ENCODE peak calls at places on chromosomes 4 and X, in five cellular contexts. One of them, this sample, is unnamed. For H3K4me1, the result is how much of the 10 kb centered on the place peaks cover.

GRCh38 chr4:106369456-106370060 is 980 bp upstream of the GIMD1 start:
- DNase-seq in endodermal cell: peak
- DNase-seq in mammary epithelial cell: peak
- DNase-seq in PC-3: peak
- DNase-seq in heart right ventricle: peak
- DNase-seq in this sample: no peak

GRCh38 chr4:5972571-5972970 is 45.7 kb downstream of the C4orf50 start:
- DNase-seq in endodermal cell: no peak
- DNase-seq in PC-3: no peak
- DNase-seq in heart right ventricle: no peak
- DNase-seq in mammary epithelial cell: no peak
- DNase-seq in this sample: no peak

GRCh38 chrX:38437093-38437492 is 84.7 kb downstream of the OTC start:
- DNase-seq in PC-3: peak
- DNase-seq in heart right ventricle: no peak
- DNase-seq in mammary epithelial cell: peak
- DNase-seq in endodermal cell: no peak
- DNase-seq in this sample: no peak

GRCh38 chr4:25085621-25086020 is 54.9 kb upstream of the LGI2 start:
- DNase-seq in mammary epithelial cell: no peak
- DNase-seq in heart right ventricle: no peak
- DNase-seq in endodermal cell: no peak
- DNase-seq in PC-3: no peak
- DNase-seq in this sample: no peak

GRCh38 chr4:148060264-148061138 is 328.6 kb downstream of the ARHGAP10 start:
- DNase-seq in PC-3: no peak
- DNase-seq in heart right ventricle: no peak
- DNase-seq in endodermal cell: no peak
- DNase-seq in mammary epithelial cell: peak
- DNase-seq in this sample: peak

GRCh38 chr4:82739292-82740190 is 59.1 kb downstream of the SCD5 start:
- DNase-seq in mammary epithelial cell: no peak
- DNase-seq in PC-3: peak
- DNase-seq in endodermal cell: peak
- DNase-seq in heart right ventricle: peak
- DNase-seq in this sample: peak

GRCh38 chr4:176910646-176911045 is 117.9 kb upstream of the VEGFC start:
- DNase-seq in PC-3: no peak
- DNase-seq in endodermal cell: peak
- DNase-seq in heart right ventricle: no peak
- DNase-seq in mammary epithelial cell: no peak
- DNase-seq in this sample: no peak

GRCh38 chr4:152239216-152239615 is 296.7 kb downstream of the FBXW7 start:
- DNase-seq in endodermal cell: no peak
- DNase-seq in heart right ventricle: no peak
- DNase-seq in mammary epithelial cell: no peak
- DNase-seq in PC-3: no peak
- DNase-seq in this sample: no peak

GRCh38 chr4:176760468-176760867 is 32.3 kb downstream of the VEGFC start:
- DNase-seq in endodermal cell: no peak
- DNase-seq in heart right ventricle: no peak
- DNase-seq in mammary epithelial cell: no peak
- DNase-seq in PC-3: no peak
- DNase-seq in this sample: no peak

GRCh38 chr4:110865611-110866254 is 242.9 kb upstream of the PITX2 start:
- DNase-seq in endodermal cell: no peak
- DNase-seq in PC-3: no peak
- DNase-seq in mammary epithelial cell: no peak
- DNase-seq in heart right ventricle: no peak
- DNase-seq in this sample: no peak

GRCh38 chr4:118967393-118967792 is 78.7 kb downstream of the SYNPO2 start:
- DNase-seq in endodermal cell: no peak
- DNase-seq in mammary epithelial cell: peak
- DNase-seq in heart right ventricle: no peak
- DNase-seq in PC-3: no peak
- DNase-seq in this sample: peak

GRCh38 chrX:13373807-13374187 is 53.9 kb upstream of the ATXN3L start:
- DNase-seq in heart right ventricle: peak
- DNase-seq in PC-3: no peak
- DNase-seq in endodermal cell: no peak
- DNase-seq in mammary epithelial cell: peak
- DNase-seq in this sample: no peak

GRCh38 chr4:83112678-83113428 is 1.7 kb downstream of the PLAC8 start:
- DNase-seq in mammary epithelial cell: no peak
- DNase-seq in PC-3: no peak
- DNase-seq in heart right ventricle: no peak
- DNase-seq in endodermal cell: no peak
- DNase-seq in this sample: no peak

GRCh38 chrX:34658316-34658715 is 1.2 kb upstream of the TMEM47 start:
- DNase-seq in PC-3: no peak
- DNase-seq in mammary epithelial cell: no peak
- DNase-seq in heart right ventricle: no peak
- DNase-seq in endodermal cell: no peak
- DNase-seq in this sample: no peak

GRCh38 chrX:129522184-129523059 is 868 bp downstream of the SMARCA1 start:
- DNase-seq in mammary epithelial cell: peak
- DNase-seq in heart right ventricle: peak
- DNase-seq in endodermal cell: peak
- DNase-seq in PC-3: peak
- DNase-seq in this sample: no peak

GRCh38 chrX:64996805-64997204 is 20.6 kb upstream of the ZC4H2 start:
- DNase-seq in heart right ventricle: no peak
- DNase-seq in endodermal cell: no peak
- DNase-seq in mammary epithelial cell: no peak
- DNase-seq in PC-3: no peak
- DNase-seq in this sample: no peak

GRCh38 chr4:73740353-73740778 is at the start of gene CXCL8:
- DNase-seq in endodermal cell: no peak
- DNase-seq in PC-3: peak
- DNase-seq in heart right ventricle: peak
- DNase-seq in mammary epithelial cell: peak
- DNase-seq in this sample: peak

GRCh38 chr4:110475881-110476818 is at the start of gene ENPEP:
- DNase-seq in mammary epithelial cell: no peak
- DNase-seq in heart right ventricle: peak
- DNase-seq in endodermal cell: peak
- DNase-seq in PC-3: no peak
- DNase-seq in this sample: no peak

GRCh38 chr4:108058685-108059440 is 69.2 kb downstream of the HADH start:
- DNase-seq in mammary epithelial cell: peak
- DNase-seq in heart right ventricle: no peak
- DNase-seq in endodermal cell: no peak
- DNase-seq in PC-3: peak
- DNase-seq in this sample: peak

GRCh38 chr4:141972950-141973349 is 336.6 kb downstream of the IL15 start:
- DNase-seq in endodermal cell: no peak
- DNase-seq in PC-3: no peak
- DNase-seq in heart right ventricle: no peak
- DNase-seq in mammary epithelial cell: no peak
- DNase-seq in this sample: no peak

GRCh38 chr4:8046925-8047541 is 107.4 kb upstream of the AFAP1 start:
- DNase-seq in mammary epithelial cell: no peak
- DNase-seq in PC-3: no peak
- DNase-seq in heart right ventricle: no peak
- DNase-seq in endodermal cell: no peak
- DNase-seq in this sample: no peak
- H3K4me1 ChIP-seq in mammary epithelial cell: under half
- H3K4me1 ChIP-seq in PC-3: under half
- H3K4me1 ChIP-seq in heart right ventricle: under half
- H3K4me1 ChIP-seq in endodermal cell: under half
- H3K4me1 ChIP-seq in this sample: under half

DNA sequence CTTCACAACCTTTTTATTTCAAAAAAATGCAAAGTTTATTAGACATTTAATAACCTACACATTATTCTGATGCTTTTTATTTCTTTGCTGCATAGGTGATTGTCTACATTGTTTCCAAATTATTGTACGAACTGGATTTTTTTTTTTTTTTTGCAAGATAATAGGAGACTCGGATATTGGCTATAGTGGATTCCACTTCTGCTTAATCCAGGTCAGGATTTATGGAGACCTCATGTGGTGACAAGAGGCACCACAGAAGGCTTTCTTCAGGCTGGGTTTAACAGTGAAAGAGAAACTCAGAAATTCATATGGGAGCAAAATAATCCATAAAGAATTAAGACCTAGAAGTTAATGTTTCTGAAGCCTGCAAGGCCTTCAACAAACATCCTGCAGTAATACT is 2.4 kb upstream of the SLIT2 start:
- DNase-seq in mammary epithelial cell: no peak
- DNase-seq in endodermal cell: no peak
- DNase-seq in heart right ventricle: no peak
- DNase-seq in PC-3: peak
- DNase-seq in this sample: no peak
- TF ChIP-seq CTCF in mammary epithelial cell: peak
- TF ChIP-seq CTCF in endodermal cell: peak
- TF ChIP-seq CTCF in heart right ventricle: peak
- TF ChIP-seq CTCF in PC-3: peak
- TF ChIP-seq CTCF in this sample: peak

DNA sequence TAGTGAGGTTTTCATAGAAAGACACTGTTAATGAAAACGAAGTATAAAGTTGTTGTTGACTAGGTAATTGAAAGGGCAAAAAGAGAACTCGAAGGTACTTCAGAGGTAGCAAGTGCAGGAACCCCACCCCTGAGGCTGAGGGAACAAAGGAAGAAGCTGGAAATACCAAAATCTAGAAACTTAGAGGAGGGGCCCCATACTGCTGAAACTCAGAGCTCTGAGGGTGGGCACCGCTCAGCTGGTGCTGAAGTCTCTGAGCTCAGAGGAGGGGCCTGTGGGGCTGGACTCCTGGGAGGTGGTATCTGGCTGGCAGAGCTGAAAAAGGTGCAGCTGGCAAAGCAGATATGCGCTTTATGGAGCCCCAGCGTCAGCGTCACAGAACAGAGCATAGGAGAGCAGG is 152.1 kb upstream of the RPS6KA3 start:
- DNase-seq in PC-3: no peak
- DNase-seq in mammary epithelial cell: no peak
- DNase-seq in endodermal cell: no peak
- DNase-seq in heart right ventricle: no peak
- DNase-seq in this sample: no peak
- H3K27ac ChIP-seq in PC-3: no peak
- H3K27ac ChIP-seq in mammary epithelial cell: no peak
- H3K27ac ChIP-seq in endodermal cell: no peak
- H3K27ac ChIP-seq in heart right ventricle: no peak
- H3K27ac ChIP-seq in this sample: no peak

GRCh38 chr4:1492636-1493539 is 86.6 kb upstream of the NKX1-1 start:
- DNase-seq in mammary epithelial cell: no peak
- DNase-seq in heart right ventricle: no peak
- DNase-seq in endodermal cell: peak
- DNase-seq in PC-3: no peak
- DNase-seq in this sample: no peak

GRCh38 chr4:1493540-1494287 is 87.5 kb upstream of the NKX1-1 start:
- DNase-seq in heart right ventricle: no peak
- DNase-seq in mammary epithelial cell: no peak
- DNase-seq in PC-3: no peak
- DNase-seq in endodermal cell: no peak
- DNase-seq in this sample: no peak

GRCh38 chr4:1490011-1490905 is 84.0 kb upstream of the NKX1-1 start:
- DNase-seq in mammary epithelial cell: no peak
- DNase-seq in endodermal cell: peak
- DNase-seq in heart right ventricle: no peak
- DNase-seq in PC-3: no peak
- DNase-seq in this sample: no peak

GRCh38 chr4:1490906-1491629 is 84.8 kb upstream of the NKX1-1 start:
- DNase-seq in mammary epithelial cell: no peak
- DNase-seq in endodermal cell: peak
- DNase-seq in PC-3: no peak
- DNase-seq in heart right ventricle: no peak
- DNase-seq in this sample: no peak

GRCh38 chr4:1491630-1492457 is 85.6 kb upstream of the NKX1-1 start:
- DNase-seq in PC-3: no peak
- DNase-seq in mammary epithelial cell: no peak
- DNase-seq in endodermal cell: peak
- DNase-seq in heart right ventricle: no peak
- DNase-seq in this sample: no peak
- H3K4me1 ChIP-seq in PC-3: under half
- H3K4me1 ChIP-seq in mammary epithelial cell: under half
- H3K4me1 ChIP-seq in endodermal cell: under half
- H3K4me1 ChIP-seq in heart right ventricle: under half
- H3K4me1 ChIP-seq in this sample: under half

GRCh38 chrX:70032797-70033196 is 16.9 kb downstream of the AWAT2 start:
- DNase-seq in mammary epithelial cell: no peak
- DNase-seq in endodermal cell: no peak
- DNase-seq in PC-3: no peak
- DNase-seq in heart right ventricle: no peak
- DNase-seq in this sample: no peak

GRCh38 chrX:70029790-70030189 is 19.9 kb downstream of the AWAT2 start:
- DNase-seq in endodermal cell: no peak
- DNase-seq in heart right ventricle: no peak
- DNase-seq in mammary epithelial cell: no peak
- DNase-seq in PC-3: no peak
- DNase-seq in this sample: no peak

GRCh38 chrX:70030242-70030823 is 19.4 kb downstream of the AWAT2 start:
- DNase-seq in endodermal cell: peak
- DNase-seq in PC-3: peak
- DNase-seq in mammary epithelial cell: peak
- DNase-seq in heart right ventricle: peak
- DNase-seq in this sample: no peak

GRCh38 chrX:70034646-70035045 is 15.1 kb downstream of the AWAT2 start:
- DNase-seq in heart right ventricle: no peak
- DNase-seq in endodermal cell: no peak
- DNase-seq in mammary epithelial cell: peak
- DNase-seq in PC-3: no peak
- DNase-seq in this sample: no peak

GRCh38 chrX:70033348-70033747 is 16.4 kb downstream of the AWAT2 start:
- DNase-seq in heart right ventricle: no peak
- DNase-seq in endodermal cell: peak
- DNase-seq in mammary epithelial cell: no peak
- DNase-seq in PC-3: peak
- DNase-seq in this sample: no peak
- TF ChIP-seq CTCF in heart right ventricle: peak
- TF ChIP-seq CTCF in endodermal cell: peak
- TF ChIP-seq CTCF in mammary epithelial cell: peak
- TF ChIP-seq CTCF in PC-3: peak
- TF ChIP-seq CTCF in this sample: peak

GRCh38 chrX:16077811-16078210 is 45.6 kb upstream of the GRPR start:
- DNase-seq in PC-3: no peak
- DNase-seq in heart right ventricle: no peak
- DNase-seq in mammary epithelial cell: no peak
- DNase-seq in endodermal cell: no peak
- DNase-seq in this sample: no peak
- H3K27ac ChIP-seq in PC-3: no peak
- H3K27ac ChIP-seq in heart right ventricle: no peak
- H3K27ac ChIP-seq in mammary epithelial cell: no peak
- H3K27ac ChIP-seq in endodermal cell: no peak
- H3K27ac ChIP-seq in this sample: no peak